ENCODE peak calls at places on chromosome 11, in eight cellular contexts. One of them, this sample, is unnamed.

GRCh38 chr11:9726313-9727022 is 62.6 kb downstream of the SWAP70 start:
- DNase-seq in WERI-Rb-1: no peak
- DNase-seq in Peyer's patch: no peak
- DNase-seq in activated CD8-positive, alpha-beta memory T cell treated with anti-CD3 and anti-CD28 coated beads, Interleukin-2, amount 50 U/mL, for 48 hours: no peak
- DNase-seq in activated CD4-positive, alpha-beta T cell treated with anti-CD3 and anti-CD28 coated beads for 48 hours: no peak
- DNase-seq in left lung: no peak
- DNase-seq in hepatic stellate cell: no peak
- DNase-seq in posterior cingulate gyrus: no peak
- DNase-seq in this sample: no peak

GRCh38 chr11:124510279-124510678 is 33.2 kb downstream of the OR8B12 start:
- DNase-seq in WERI-Rb-1: no peak
- DNase-seq in Peyer's patch: no peak
- DNase-seq in activated CD8-positive, alpha-beta memory T cell treated with anti-CD3 and anti-CD28 coated beads, Interleukin-2, amount 50 U/mL, for 48 hours: no peak
- DNase-seq in activated CD4-positive, alpha-beta T cell treated with anti-CD3 and anti-CD28 coated beads for 48 hours: no peak
- DNase-seq in left lung: peak
- DNase-seq in hepatic stellate cell: no peak
- DNase-seq in posterior cingulate gyrus: no peak
- DNase-seq in this sample: no peak

GRCh38 chr11:133753150-133753549 is 92.2 kb downstream of the SPATA19 start:
- DNase-seq in WERI-Rb-1: no peak
- DNase-seq in Peyer's patch: no peak
- DNase-seq in activated CD8-positive, alpha-beta memory T cell treated with anti-CD3 and anti-CD28 coated beads, Interleukin-2, amount 50 U/mL, for 48 hours: no peak
- DNase-seq in activated CD4-positive, alpha-beta T cell treated with anti-CD3 and anti-CD28 coated beads for 48 hours: no peak
- DNase-seq in left lung: no peak
- DNase-seq in hepatic stellate cell: no peak
- DNase-seq in posterior cingulate gyrus: no peak
- DNase-seq in this sample: no peak

GRCh38 chr11:1546536-1547466 is 25.3 kb downstream of the DUSP8 start:
- DNase-seq in WERI-Rb-1: peak
- DNase-seq in Peyer's patch: peak
- DNase-seq in activated CD8-positive, alpha-beta memory T cell treated with anti-CD3 and anti-CD28 coated beads, Interleukin-2, amount 50 U/mL, for 48 hours: peak
- DNase-seq in activated CD4-positive, alpha-beta T cell treated with anti-CD3 and anti-CD28 coated beads for 48 hours: peak
- DNase-seq in left lung: peak
- DNase-seq in hepatic stellate cell: peak
- DNase-seq in posterior cingulate gyrus: peak
- DNase-seq in this sample: no peak

GRCh38 chr11:74196781-74197486 is 25.8 kb downstream of the PPME1 start:
- DNase-seq in WERI-Rb-1: no peak
- DNase-seq in Peyer's patch: no peak
- DNase-seq in activated CD8-positive, alpha-beta memory T cell treated with anti-CD3 and anti-CD28 coated beads, Interleukin-2, amount 50 U/mL, for 48 hours: no peak
- DNase-seq in activated CD4-positive, alpha-beta T cell treated with anti-CD3 and anti-CD28 coated beads for 48 hours: no peak
- DNase-seq in left lung: no peak
- DNase-seq in hepatic stellate cell: no peak
- DNase-seq in posterior cingulate gyrus: no peak
- DNase-seq in this sample: no peak

GRCh38 chr11:104798794-104799193 is 99.5 kb downstream of the CASP12 start:
- DNase-seq in WERI-Rb-1: no peak
- DNase-seq in Peyer's patch: no peak
- DNase-seq in activated CD8-positive, alpha-beta memory T cell treated with anti-CD3 and anti-CD28 coated beads, Interleukin-2, amount 50 U/mL, for 48 hours: no peak
- DNase-seq in activated CD4-positive, alpha-beta T cell treated with anti-CD3 and anti-CD28 coated beads for 48 hours: no peak
- DNase-seq in left lung: no peak
- DNase-seq in hepatic stellate cell: no peak
- DNase-seq in posterior cingulate gyrus: no peak
- DNase-seq in this sample: no peak

GRCh38 chr11:14537134-14537599 is 17.0 kb upstream of the PSMA1 start:
- DNase-seq in WERI-Rb-1: peak
- DNase-seq in Peyer's patch: peak
- DNase-seq in activated CD8-positive, alpha-beta memory T cell treated with anti-CD3 and anti-CD28 coated beads, Interleukin-2, amount 50 U/mL, for 48 hours: no peak
- DNase-seq in activated CD4-positive, alpha-beta T cell treated with anti-CD3 and anti-CD28 coated beads for 48 hours: peak
- DNase-seq in left lung: no peak
- DNase-seq in hepatic stellate cell: peak
- DNase-seq in posterior cingulate gyrus: no peak
- DNase-seq in this sample: no peak

GRCh38 chr11:116638463-116638862 is 134.3 kb downstream of the BUD13 start:
- DNase-seq in WERI-Rb-1: no peak
- DNase-seq in Peyer's patch: no peak
- DNase-seq in activated CD8-positive, alpha-beta memory T cell treated with anti-CD3 and anti-CD28 coated beads, Interleukin-2, amount 50 U/mL, for 48 hours: peak
- DNase-seq in activated CD4-positive, alpha-beta T cell treated with anti-CD3 and anti-CD28 coated beads for 48 hours: no peak
- DNase-seq in left lung: no peak
- DNase-seq in hepatic stellate cell: no peak
- DNase-seq in posterior cingulate gyrus: no peak
- DNase-seq in this sample: no peak

GRCh38 chr11:120931057-120931779 is 92.7 kb upstream of the TBCEL start:
- DNase-seq in WERI-Rb-1: no peak
- DNase-seq in Peyer's patch: no peak
- DNase-seq in activated CD8-positive, alpha-beta memory T cell treated with anti-CD3 and anti-CD28 coated beads, Interleukin-2, amount 50 U/mL, for 48 hours: no peak
- DNase-seq in activated CD4-positive, alpha-beta T cell treated with anti-CD3 and anti-CD28 coated beads for 48 hours: no peak
- DNase-seq in left lung: no peak
- DNase-seq in hepatic stellate cell: no peak
- DNase-seq in posterior cingulate gyrus: no peak
- DNase-seq in this sample: no peak

GRCh38 chr11:2129699-2130366 is 9.4 kb downstream of the IGF2 start:
- DNase-seq in WERI-Rb-1: no peak
- DNase-seq in Peyer's patch: no peak
- DNase-seq in activated CD8-positive, alpha-beta memory T cell treated with anti-CD3 and anti-CD28 coated beads, Interleukin-2, amount 50 U/mL, for 48 hours: no peak
- DNase-seq in activated CD4-positive, alpha-beta T cell treated with anti-CD3 and anti-CD28 coated beads for 48 hours: no peak
- DNase-seq in left lung: peak
- DNase-seq in hepatic stellate cell: no peak
- DNase-seq in posterior cingulate gyrus: no peak
- DNase-seq in this sample: no peak

GRCh38 chr11:116792869-116793475 is 1.3 kb upstream of the APOA5 start:
- DNase-seq in WERI-Rb-1: no peak
- DNase-seq in Peyer's patch: no peak
- DNase-seq in activated CD8-positive, alpha-beta memory T cell treated with anti-CD3 and anti-CD28 coated beads, Interleukin-2, amount 50 U/mL, for 48 hours: no peak
- DNase-seq in activated CD4-positive, alpha-beta T cell treated with anti-CD3 and anti-CD28 coated beads for 48 hours: no peak
- DNase-seq in left lung: no peak
- DNase-seq in hepatic stellate cell: peak
- DNase-seq in posterior cingulate gyrus: no peak
- DNase-seq in this sample: no peak

GRCh38 chr11:110160016-110160415 is 66.8 kb downstream of the ZC3H12C start:
- DNase-seq in WERI-Rb-1: no peak
- DNase-seq in Peyer's patch: no peak
- DNase-seq in activated CD8-positive, alpha-beta memory T cell treated with anti-CD3 and anti-CD28 coated beads, Interleukin-2, amount 50 U/mL, for 48 hours: no peak
- DNase-seq in activated CD4-positive, alpha-beta T cell treated with anti-CD3 and anti-CD28 coated beads for 48 hours: no peak
- DNase-seq in left lung: no peak
- DNase-seq in hepatic stellate cell: no peak
- DNase-seq in posterior cingulate gyrus: no peak
- DNase-seq in this sample: no peak

GRCh38 chr11:115162919-115163318 is 341.3 kb downstream of the CADM1 start:
- DNase-seq in WERI-Rb-1: no peak
- DNase-seq in Peyer's patch: no peak
- DNase-seq in activated CD8-positive, alpha-beta memory T cell treated with anti-CD3 and anti-CD28 coated beads, Interleukin-2, amount 50 U/mL, for 48 hours: no peak
- DNase-seq in activated CD4-positive, alpha-beta T cell treated with anti-CD3 and anti-CD28 coated beads for 48 hours: no peak
- DNase-seq in left lung: no peak
- DNase-seq in hepatic stellate cell: no peak
- DNase-seq in posterior cingulate gyrus: no peak
- DNase-seq in this sample: no peak

GRCh38 chr11:32231909-32232493 is 141.1 kb downstream of the RCN1 start:
- DNase-seq in WERI-Rb-1: peak
- DNase-seq in Peyer's patch: no peak
- DNase-seq in activated CD8-positive, alpha-beta memory T cell treated with anti-CD3 and anti-CD28 coated beads, Interleukin-2, amount 50 U/mL, for 48 hours: no peak
- DNase-seq in activated CD4-positive, alpha-beta T cell treated with anti-CD3 and anti-CD28 coated beads for 48 hours: peak
- DNase-seq in left lung: no peak
- DNase-seq in hepatic stellate cell: peak
- DNase-seq in posterior cingulate gyrus: no peak
- DNase-seq in this sample: no peak

GRCh38 chr11:69173925-69174591 is 18.3 kb downstream of the SMIM38 start:
- DNase-seq in WERI-Rb-1: no peak
- DNase-seq in Peyer's patch: no peak
- DNase-seq in activated CD8-positive, alpha-beta memory T cell treated with anti-CD3 and anti-CD28 coated beads, Interleukin-2, amount 50 U/mL, for 48 hours: no peak
- DNase-seq in activated CD4-positive, alpha-beta T cell treated with anti-CD3 and anti-CD28 coated beads for 48 hours: no peak
- DNase-seq in left lung: peak
- DNase-seq in hepatic stellate cell: no peak
- DNase-seq in posterior cingulate gyrus: no peak
- DNase-seq in this sample: no peak

GRCh38 chr11:78981153-78981552 is 406.5 kb upstream of the NARS2 start:
- DNase-seq in WERI-Rb-1: no peak
- DNase-seq in Peyer's patch: no peak
- DNase-seq in activated CD8-positive, alpha-beta memory T cell treated with anti-CD3 and anti-CD28 coated beads, Interleukin-2, amount 50 U/mL, for 48 hours: no peak
- DNase-seq in activated CD4-positive, alpha-beta T cell treated with anti-CD3 and anti-CD28 coated beads for 48 hours: no peak
- DNase-seq in left lung: no peak
- DNase-seq in hepatic stellate cell: no peak
- DNase-seq in posterior cingulate gyrus: no peak
- DNase-seq in this sample: no peak

GRCh38 chr11:44675906-44676305 is 50.9 kb upstream of the TSPAN18 start:
- DNase-seq in WERI-Rb-1: no peak
- DNase-seq in Peyer's patch: no peak
- DNase-seq in activated CD8-positive, alpha-beta memory T cell treated with anti-CD3 and anti-CD28 coated beads, Interleukin-2, amount 50 U/mL, for 48 hours: no peak
- DNase-seq in activated CD4-positive, alpha-beta T cell treated with anti-CD3 and anti-CD28 coated beads for 48 hours: no peak
- DNase-seq in left lung: no peak
- DNase-seq in hepatic stellate cell: no peak
- DNase-seq in posterior cingulate gyrus: no peak
- DNase-seq in this sample: no peak

This sample was measured in C1 segment of cervical spinal cord.